ENCODE peak calls at places on chromosomes 11 and 22, in seven cellular contexts. C, T, X, H, Z, Q and W are unnamed samples.

GRCh38 chr22:28019360-28019759 is 100.3 kb upstream of the PITPNB start:
- DNase-seq in C (peak; percentile 26), T (no peak), X (peak; percentile 90), H (no peak), Z (no peak), Q (peak; percentile 9), W (no peak)

GRCh38 chr11:67468056-67468455 is 995 bp downstream of the TMEM134 start:
- DNase-seq in C (peak; percentile 69), T (no peak), X (peak; percentile 87), H (no peak), Z (no peak), Q (no peak), W (peak; percentile 83)

GRCh38 chr22:45485271-45485670 is 17.4 kb upstream of the FBLN1 start:
- DNase-seq in C (no peak), T (no peak), X (no peak), H (no peak), Z (no peak), Q (no peak), W (no peak)

GRCh38 chr11:6609502-6610015 is 2.5 kb downstream of the TAF10 start:
- DNase-seq in C (no peak), T (no peak), X (no peak), H (no peak), Z (no peak), Q (no peak), W (no peak)

GRCh38 chr11:58905141-58905715 is 34.1 kb upstream of the GLYATL1 start:
- DNase-seq in C (no peak), T (peak; percentile 66), X (peak; percentile 82), H (no peak), Z (peak; percentile 62), Q (peak; percentile 23), W (no peak)

GRCh38 chr22:29117799-29118477 is 45.1 kb downstream of the KREMEN1 start:
- DNase-seq in C (no peak), T (peak; percentile 67), X (no peak), H (no peak), Z (no peak), Q (no peak), W (no peak)

GRCh38 chr11:206002-206384 is 1.2 kb downstream of the BET1L start:
- DNase-seq in C (no peak), T (no peak), X (peak; percentile 88), H (no peak), Z (no peak), Q (no peak), W (no peak)

GRCh38 chr22:50316114-50317065 is 8.9 kb upstream of the PLXNB2 start:
- DNase-seq in C (no peak), T (no peak), X (peak; percentile 65), H (no peak), Z (no peak), Q (no peak), W (no peak)

DNA sequence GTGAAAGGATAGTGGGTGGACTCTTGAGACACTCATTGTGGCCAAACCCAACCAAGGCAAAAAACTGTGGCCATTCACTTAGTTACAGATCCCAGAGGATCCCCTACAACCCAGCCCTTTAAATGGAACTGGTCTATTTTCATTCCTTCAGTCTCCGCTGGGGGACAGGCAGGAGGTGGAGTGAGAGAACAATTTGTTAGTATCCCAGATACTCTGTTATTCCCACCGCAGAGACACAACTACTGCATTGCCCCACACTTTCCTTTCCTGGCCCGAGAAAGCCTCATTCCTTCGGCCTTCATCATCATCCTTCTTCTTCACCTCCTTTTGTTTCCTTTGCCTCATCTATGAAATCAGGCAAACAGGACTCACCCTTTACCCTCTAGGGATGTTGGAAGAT is 191.1 kb downstream of the NTM start:
- DNase-seq in C (no peak), T (no peak), X (no peak), H (no peak), Z (no peak), Q (no peak), W (no peak)
- TF ChIP-seq CTCF in C (no peak), T (no peak), X (no peak), H (no peak), Z (no peak), Q (no peak), W (no peak)

DNA sequence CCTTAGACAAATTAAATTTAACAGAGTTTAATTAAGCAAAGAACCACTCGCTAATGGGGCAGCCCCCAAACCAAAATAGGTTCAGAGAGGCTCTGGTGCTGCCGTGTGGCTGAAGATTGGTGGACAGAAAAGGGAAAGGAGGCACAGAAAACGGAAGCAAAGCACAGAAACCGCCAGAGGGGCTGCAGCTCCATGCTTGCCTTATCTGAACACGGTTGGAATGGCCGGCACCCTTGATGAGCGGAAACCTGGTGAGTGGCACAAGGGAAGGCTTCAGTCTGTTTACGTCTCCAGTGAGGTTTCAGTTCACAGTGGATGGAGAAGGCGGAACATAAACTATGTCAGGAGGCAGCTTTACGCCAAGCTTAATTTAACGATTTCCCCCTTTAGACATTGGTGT is 5.2 kb upstream of the PRR33 start:
- DNase-seq in C (no peak), T (no peak), X (no peak), H (no peak), Z (peak; percentile 33), Q (no peak), W (peak; percentile 31)
- H3K4me3 ChIP-seq in C (no peak overlapping the region), T (no peak overlapping the region), X (no peak overlapping the region), H (no peak overlapping the region), Z (no peak overlapping the region), Q (no peak overlapping the region), W (peak overlapping the region; percentile 13)

DNA sequence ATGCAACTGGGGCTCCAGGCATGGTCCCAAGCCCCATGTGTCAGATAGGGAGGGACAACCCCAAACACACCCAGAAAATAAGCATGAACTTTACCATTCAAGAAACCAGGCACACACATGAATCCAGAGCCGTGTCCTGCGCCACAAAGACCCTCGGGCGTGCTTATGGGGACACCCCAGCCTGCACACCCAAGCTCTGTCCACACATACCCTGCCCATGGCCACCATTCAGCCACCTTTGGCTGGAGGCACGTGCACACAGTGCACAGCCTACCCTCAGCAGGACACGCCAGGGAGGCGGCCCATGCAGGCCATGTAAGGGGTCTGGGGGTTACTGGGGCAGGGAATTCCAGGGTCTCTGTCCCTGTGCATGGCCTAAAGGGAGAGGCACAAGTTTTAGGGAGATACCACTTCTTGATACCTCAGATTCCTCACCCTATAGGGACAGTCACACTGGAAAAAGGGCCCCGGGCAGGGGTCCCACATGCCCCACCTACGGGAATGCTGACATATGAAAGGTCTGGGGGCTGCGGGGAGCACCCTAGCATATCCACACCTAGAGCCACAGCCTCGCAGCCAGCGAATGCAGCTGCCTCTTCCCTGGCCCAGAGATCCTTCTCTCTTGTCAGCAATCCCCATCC is 20.6 kb downstream of the PACSIN2 start:
- DNase-seq in C (no peak), T (no peak), X (no peak), H (no peak), Z (no peak), Q (no peak), W (no peak)
- TF ChIP-seq CTCF in C (no peak), T (no peak), X (no peak), H (no peak), Z (no peak), Q (no peak), W (no peak)

GRCh38 chr11:111367411-111368284 is 11.4 kb downstream of the POU2AF1 start:
- DNase-seq in C (no peak), T (no peak), X (no peak), H (no peak), Z (no peak), Q (no peak), W (no peak)
- H3K4me3 ChIP-seq in C (no peak overlapping the region), T (no peak overlapping the region), X (no peak overlapping the region), H (no peak overlapping the region), Z (no peak overlapping the region), Q (no peak overlapping the region), W (no peak overlapping the region)

GRCh38 chr11:72471005-72471898 is 36.9 kb upstream of the CLPB start:
- DNase-seq in C (peak; percentile 54), T (peak; percentile 68), X (peak; percentile 66), H (no peak), Z (no peak), Q (peak; percentile 45), W (peak; percentile 46)
- TF ChIP-seq CTCF in C (peak; percentile 57), T (peak; percentile 84), X (peak; percentile 92), H (peak; percentile 65), Z (peak; percentile 77), Q (peak; percentile 84), W (peak; percentile 73)

DNA sequence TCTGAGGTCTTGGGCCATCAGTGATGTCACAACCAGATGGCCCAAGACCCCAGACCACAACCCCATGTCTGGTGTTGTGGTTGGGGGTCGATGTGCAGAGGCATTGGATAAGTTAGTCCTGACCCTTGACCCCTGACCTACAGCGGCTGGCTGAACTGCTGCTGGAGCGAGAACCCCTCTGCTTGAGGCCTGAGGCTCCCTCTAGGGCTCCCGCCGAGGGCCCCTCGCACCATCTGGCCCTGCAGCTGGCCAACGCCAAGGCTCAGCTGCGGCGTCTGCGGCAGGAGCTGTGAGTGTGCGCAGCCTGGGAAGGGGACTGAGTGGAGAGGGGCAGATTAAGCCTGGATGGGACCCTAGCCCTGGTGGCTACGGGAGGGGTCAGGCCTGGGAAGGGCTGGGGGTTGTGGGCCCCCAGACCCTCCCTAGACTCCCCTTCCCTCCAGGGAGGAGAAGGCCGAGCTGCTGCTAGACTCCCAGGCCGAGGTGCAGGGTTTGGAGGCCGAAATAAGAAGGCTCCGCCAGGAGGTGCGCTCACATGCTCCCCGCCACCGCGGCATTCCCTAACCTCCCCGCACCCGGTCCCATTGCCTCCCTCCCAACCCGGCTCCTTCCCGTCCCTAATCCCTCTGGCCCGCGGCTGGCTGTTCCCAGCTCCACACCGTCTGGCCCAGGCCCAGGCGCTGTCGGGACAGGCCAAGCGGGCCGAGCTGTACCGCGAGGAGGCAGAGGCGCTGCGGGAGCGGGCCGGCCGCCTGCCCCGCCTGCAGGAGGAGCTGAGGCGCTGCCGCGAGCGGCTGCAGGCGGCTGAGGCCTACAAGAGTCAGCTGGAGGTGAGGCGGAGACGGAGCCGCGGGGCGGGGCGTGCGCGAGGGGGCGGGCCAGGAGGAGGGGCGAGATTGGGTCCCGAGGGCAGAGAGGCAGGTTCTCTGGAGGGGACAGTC is 2.1 kb downstream of the CCDC88B start:
- DNase-seq in C (peak; percentile 90), T (peak; percentile 80), X (peak; percentile 100), H (no peak), Z (peak; percentile 95), Q (peak; percentile 91), W (peak; percentile 92)
- H3K4me3 ChIP-seq in C (peak overlapping the region; percentile 39), T (peak overlapping the region; percentile 27), X (peak overlapping the region; percentile 68), H (peak overlapping the region; percentile 7), Z (peak overlapping the region; percentile 42), Q (peak overlapping the region; percentile 61), W (peak overlapping the region; percentile 49)